ENCODE peak calls at places on chromosomes 2 and 18, in four cellular contexts. D is uterus, W is neural crest cell, X is mesothelial cell of epicardium. G is an unnamed sample.

GRCh38 chr2:237486819-237487448 is at the start of gene MLPH:
- DNase-seq in D (no peak), W (no peak), X (no peak), G (no peak)

GRCh38 chr18:72820571-72820970 is 47.2 kb downstream of the NETO1 start:
- DNase-seq in D (no peak), W (no peak), X (no peak), G (no peak)

GRCh38 chr2:189179607-189179979 is at the start of gene COL5A2:
- DNase-seq in D (peak), W (peak), X (no peak), G (no peak)

GRCh38 chr18:5162111-5162510 is 34.9 kb downstream of the AKAIN1 start:
- DNase-seq in D (no peak), W (no peak), X (no peak), G (no peak)

GRCh38 chr2:21354113-21354679 is 230.4 kb downstream of the TDRD15 start:
- DNase-seq in D (no peak), W (no peak), X (no peak), G (no peak)

GRCh38 chr2:10932345-10933151 is 20.8 kb downstream of the KCNF1 start:
- DNase-seq in D (no peak), W (no peak), X (no peak), G (no peak)

GRCh38 chr18:45793295-45793965 is 32.0 kb upstream of the SIGLEC15 start:
- DNase-seq in D (no peak), W (no peak), X (no peak), G (no peak)

GRCh38 chr18:6960656-6961055 is 156.9 kb downstream of the LAMA1 start:
- DNase-seq in D (no peak), W (no peak), X (no peak), G (no peak)

GRCh38 chr18:68555935-68556334 is 159.0 kb downstream of the TMX3 start:
- DNase-seq in D (no peak), W (no peak), X (no peak), G (no peak)

GRCh38 chr2:12607971-12608370 is 108.8 kb upstream of the TRIB2 start:
- DNase-seq in D (no peak), W (no peak), X (no peak), G (no peak)

GRCh38 chr2:65598240-65598639 is 165.8 kb upstream of the SPRED2 start:
- DNase-seq in D (no peak), W (no peak), X (no peak), G (no peak)

GRCh38 chr2:10493636-10494281 is 45.6 kb upstream of the ODC1 start:
- DNase-seq in D (no peak), W (no peak), X (no peak), G (peak)

GRCh38 chr18:25349131-25349925 is 2.6 kb downstream of the ZNF521 start:
- DNase-seq in D (peak), W (peak), X (no peak), G (peak)

GRCh38 chr2:187989925-187990623 is 301.6 kb upstream of the GULP1 start:
- DNase-seq in D (no peak), W (no peak), X (no peak), G (no peak)

GRCh38 chr18:2683055-2683454 is 27.5 kb downstream of the SMCHD1 start:
- DNase-seq in D (no peak), W (no peak), X (no peak), G (no peak)

GRCh38 chr2:61900246-61900645 is 5.2 kb upstream of the COMMD1 start:
- DNase-seq in D (no peak), W (no peak), X (no peak), G (no peak)

DNA sequence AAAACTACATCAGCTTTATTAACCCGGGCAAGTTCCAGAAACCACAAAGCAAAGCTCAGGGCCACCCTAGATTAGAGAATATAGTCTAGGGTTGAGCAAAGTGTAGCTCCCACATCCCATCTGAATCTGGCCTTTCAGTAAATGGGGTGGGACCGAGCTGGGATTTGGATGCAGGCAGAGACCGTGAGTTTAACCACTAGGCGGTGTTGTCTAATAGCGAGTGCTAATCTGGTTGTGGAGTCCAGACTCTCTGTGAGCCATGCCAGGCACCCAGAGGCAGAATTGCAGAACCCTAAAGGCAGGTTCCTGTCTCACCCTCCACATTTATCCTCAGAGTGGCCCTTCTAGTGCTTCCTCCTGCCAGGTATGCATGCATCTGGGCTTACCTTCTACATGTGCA is 435.9 kb downstream of the TSN start:
- DNase-seq in D (no peak), W (peak), X (no peak), G (no peak)
- TF ChIP-seq CTCF in D (no peak), W (peak), X (peak), G (no peak)

GRCh38 chr2:126681505-126681904 is 25.5 kb downstream of the GYPC start:
- DNase-seq in D (no peak), W (no peak), X (no peak), G (no peak)

GRCh38 chr2:126687086-126687485 is 31.1 kb downstream of the GYPC start:
- DNase-seq in D (no peak), W (no peak), X (no peak), G (no peak)

GRCh38 chr2:126687503-126687902 is 31.5 kb downstream of the GYPC start:
- DNase-seq in D (no peak), W (no peak), X (no peak), G (no peak)

GRCh38 chr2:126686286-126686685 is 30.3 kb downstream of the GYPC start:
- DNase-seq in D (no peak), W (no peak), X (no peak), G (no peak)

GRCh38 chr2:126685629-126686028 is 29.7 kb downstream of the GYPC start:
- DNase-seq in D (no peak), W (no peak), X (no peak), G (no peak)
- TF ChIP-seq CTCF in D (no peak), W (no peak), X (no peak), G (no peak)

GRCh38 chr2:152759290-152760072 is 41.1 kb downstream of the ARL6IP6 start:
- DNase-seq in D (no peak), W (no peak), X (no peak), G (no peak)

DNA sequence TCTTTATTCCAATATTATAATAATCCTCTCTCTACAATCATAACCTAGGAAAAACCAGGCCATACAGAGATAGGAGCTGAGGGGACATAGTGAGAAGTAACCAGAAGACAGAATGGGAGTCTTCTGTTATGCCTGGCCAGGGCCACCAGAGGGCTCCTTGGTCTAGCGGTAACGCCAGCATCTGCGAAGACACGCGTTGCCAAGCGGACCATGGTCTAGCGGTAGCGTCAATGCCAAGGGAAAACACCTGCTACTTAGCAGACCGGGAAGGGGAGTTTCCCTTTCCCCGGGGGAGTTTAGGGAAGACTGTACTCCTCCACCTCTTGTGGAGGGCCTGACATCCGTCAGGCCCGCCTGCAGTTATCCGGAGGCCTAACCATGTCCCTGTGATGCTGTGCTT is 36.6 kb downstream of the ARL6IP6 start:
- DNase-seq in D (peak), W (no peak), X (no peak), G (no peak)
- TF ChIP-seq CTCF in D (peak), W (peak), X (no peak), G (no peak)

GRCh38 chr2:171531836-171532450 is 9.7 kb downstream of the CYBRD1 start:
- DNase-seq in D (no peak), W (no peak), X (no peak), G (no peak)

GRCh38 chr2:171523969-171524401 is 1.7 kb downstream of the CYBRD1 start:
- DNase-seq in D (no peak), W (no peak), X (no peak), G (no peak)

GRCh38 chr2:171530378-171530777 is 8.1 kb downstream of the CYBRD1 start:
- DNase-seq in D (no peak), W (no peak), X (no peak), G (no peak)

GRCh38 chr2:171531291-171531690 is 9.0 kb downstream of the CYBRD1 start:
- DNase-seq in D (peak), W (no peak), X (no peak), G (no peak)

DNA sequence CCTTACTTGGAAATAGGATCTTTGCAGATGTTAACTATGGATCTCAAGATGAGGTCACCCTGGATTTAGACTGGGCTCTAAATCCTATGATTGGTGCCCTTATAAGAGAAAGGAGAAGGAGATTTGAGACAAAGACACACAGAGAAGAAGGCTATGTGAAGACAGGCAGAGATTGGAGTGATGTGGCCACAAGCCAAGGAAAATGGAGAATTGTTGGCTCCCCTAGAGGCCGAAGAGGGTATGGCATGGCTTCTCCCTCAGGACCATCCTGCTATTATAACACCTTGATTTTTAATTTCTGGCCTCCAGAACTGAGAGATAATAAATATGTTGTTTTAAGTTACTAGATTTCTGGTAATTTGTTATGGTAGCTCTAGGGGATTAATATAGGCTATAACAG is 7.6 kb downstream of the CYBRD1 start:
- DNase-seq in D (no peak), W (no peak), X (no peak), G (no peak)
- TF ChIP-seq CTCF in D (no peak), W (peak), X (peak), G (no peak)

GRCh38 chr2:112541315-112542122 is 746 bp upstream of the POLR1B start:
- DNase-seq in D (no peak), W (peak), X (peak), G (no peak)

GRCh38 chr2:112542123-112542973 is at the start of gene POLR1B:
- DNase-seq in D (peak), W (peak), X (peak), G (peak)

GRCh38 chr2:112540906-112541305 is 1.4 kb upstream of the POLR1B start:
- DNase-seq in D (no peak), W (no peak), X (no peak), G (no peak)

GRCh38 chr2:112547333-112547732 is 5.1 kb downstream of the POLR1B start:
- DNase-seq in D (no peak), W (no peak), X (no peak), G (no peak)

DNA sequence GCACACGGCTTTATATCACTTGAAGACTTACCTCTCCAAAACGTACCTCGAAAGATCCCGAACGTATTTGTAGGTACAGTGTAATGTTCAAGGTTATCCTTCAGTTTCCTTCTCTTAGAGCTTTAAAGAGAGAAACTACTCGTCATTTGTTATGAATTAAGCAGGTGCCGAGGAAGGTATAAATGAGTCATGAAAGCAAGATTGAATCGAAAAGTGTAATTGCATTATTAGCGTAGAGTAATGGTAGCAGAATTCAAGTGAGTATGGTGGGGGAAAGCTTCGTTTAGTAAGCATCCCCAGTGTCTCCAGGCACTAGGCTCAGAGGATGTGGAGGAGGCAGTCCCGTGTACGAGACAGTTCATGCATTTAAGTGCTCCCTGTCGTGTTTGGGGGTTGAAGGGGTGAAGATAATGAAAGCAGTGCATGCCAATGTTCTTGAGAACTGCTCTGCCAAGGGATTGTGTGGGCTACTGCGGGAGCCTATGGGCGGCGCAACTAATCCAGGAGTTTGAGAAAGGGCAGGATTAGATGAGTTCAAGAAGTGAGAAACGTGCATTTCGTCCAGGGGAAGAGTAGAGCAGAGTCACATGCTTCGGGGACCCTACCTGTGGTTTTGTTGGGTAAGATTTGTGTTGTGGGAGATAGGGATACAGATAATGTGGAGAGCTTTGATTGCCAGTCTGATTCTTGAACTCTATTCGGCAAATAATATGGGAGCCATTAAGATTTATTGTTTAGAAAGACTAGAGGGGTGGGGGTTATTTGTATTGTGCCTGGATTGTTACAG is 902 bp downstream of the POLR1B start:
- DNase-seq in D (no peak), W (no peak), X (no peak), G (no peak)
- TF ChIP-seq CTCF in D (no peak), W (no peak), X (no peak), G (no peak)

GRCh38 chr2:122238006-122238559 is 482.6 kb downstream of the TSN start:
- DNase-seq in D (no peak), W (no peak), X (no peak), G (no peak)

GRCh38 chr2:122237506-122237905 is 482.1 kb downstream of the TSN start:
- DNase-seq in D (no peak), W (no peak), X (no peak), G (no peak)

GRCh38 chr2:122236152-122236892 is 480.9 kb downstream of the TSN start:
- DNase-seq in D (no peak), W (no peak), X (no peak), G (no peak)

GRCh38 chr2:122244830-122245229 is 489.4 kb downstream of the TSN start:
- DNase-seq in D (no peak), W (no peak), X (no peak), G (no peak)

GRCh38 chr2:122239440-122239839 is 484.0 kb downstream of the TSN start:
- DNase-seq in D (no peak), W (no peak), X (no peak), G (no peak)
- TF ChIP-seq CTCF in D (no peak), W (no peak), X (no peak), G (no peak)

G was measured in activated B cell treated with CpG ODN at 0.5 μM for 24 hours.